ENCODE peak calls at places on chromosomes 7 and 10, in four cellular contexts. F, Z, P and H are unnamed samples.
A peak's percentile ranks its signal among the peaks of the same experiment; 100 is the strongest.

GRCh38 chr10:132306951-132307751 is 599 bp downstream of the STK32C start:
- DNase-seq in F (no peak), P (no peak), Z (peak; percentile 23), H (no peak)

GRCh38 chr7:154879629-154880028 is 123.3 kb downstream of the PAXIP1 start:
- DNase-seq in F (no peak), P (no peak), Z (no peak), H (no peak)

GRCh38 chr7:69935107-69935506 is 336.8 kb downstream of the AUTS2 start:
- DNase-seq in Z (no peak), P (no peak), F (no peak), H (no peak)

GRCh38 chr10:68526634-68527132 is 640 bp downstream of the SLC25A16 start:
- DNase-seq in P (no peak), Z (no peak), F (no peak), H (no peak)

GRCh38 chr10:13871087-13871486 is 284.3 kb downstream of the PRPF18 start:
- DNase-seq in Z (no peak), P (no peak), F (no peak), H (no peak)

GRCh38 chr10:132867801-132868644 is 74.3 kb downstream of the CFAP46 start:
- DNase-seq in F (no peak), Z (no peak), P (no peak), H (no peak)

GRCh38 chr7:138449580-138449979 is 10.5 kb upstream of the TRIM24 start:
- DNase-seq in Z (peak; percentile 21), P (no peak), F (no peak), H (no peak)

GRCh38 chr7:138665249-138665648 is 35.9 kb downstream of the SVOPL start:
- DNase-seq in P (no peak), F (no peak), Z (no peak), H (no peak)

GRCh38 chr7:129069021-129069420 is 14.1 kb upstream of the TNPO3 start:
- DNase-seq in F (no peak), Z (no peak), P (no peak), H (no peak)

GRCh38 chr7:130127404-130128395 is 57.4 kb downstream of the KLHDC10 start:
- DNase-seq in Z (no peak), F (no peak), P (no peak), H (no peak)

GRCh38 chr7:69656890-69657289 is 58.6 kb downstream of the AUTS2 start:
- DNase-seq in Z (no peak), F (no peak), P (no peak), H (no peak)

GRCh38 chr10:12299222-12299973 is 49.9 kb upstream of the CAMK1D start:
- DNase-seq in P (no peak), Z (no peak), F (no peak), H (no peak)

GRCh38 chr7:74256446-74257408 is 2.5 kb upstream of the RFC2 start:
- DNase-seq in F (no peak), P (no peak), Z (no peak), H (no peak)

GRCh38 chr7:110790992-110791391 is 299.9 kb upstream of the LRRN3 start:
- DNase-seq in P (no peak), F (no peak), Z (no peak), H (no peak)

GRCh38 chr7:45718464-45719330 is 144.5 kb downstream of the ADCY1 start:
- DNase-seq in P (no peak), Z (no peak), F (no peak), H (no peak)

GRCh38 chr7:70347880-70348279 is 749.6 kb downstream of the AUTS2 start:
- DNase-seq in F (peak; percentile 68), P (no peak), Z (no peak), H (no peak)

GRCh38 chr7:4110438-4110837 is 571.7 kb upstream of the FOXK1 start:
- DNase-seq in P (no peak), F (no peak), Z (no peak), H (no peak)

GRCh38 chr7:23696916-23697441 is 13.0 kb upstream of the STK31 start:
- DNase-seq in F (peak; percentile 46), P (peak; percentile 40), Z (peak; percentile 37), H (no peak)

GRCh38 chr10:117007080-117007479 is 2.1 kb upstream of the SHTN1 start:
- DNase-seq in Z (no peak), F (no peak), P (peak; percentile 43), H (peak; percentile 32)

GRCh38 chr10:47354162-47354561 is 6.0 kb downstream of the RBP3 start:
- DNase-seq in P (no peak), F (no peak), Z (no peak), H (no peak)

GRCh38 chr7:74254858-74255379 is 720 bp upstream of the RFC2 start:
- DNase-seq in F (no peak), Z (no peak), P (no peak), H (no peak)

GRCh38 chr7:149433124-149433523 is 27.7 kb downstream of the ZNF777 start:
- DNase-seq in Z (no peak), F (no peak), P (no peak), H (no peak)

GRCh38 chr7:149427893-149428292 is 33.0 kb downstream of the ZNF777 start:
- DNase-seq in Z (no peak), F (no peak), P (no peak), H (no peak)

GRCh38 chr7:149430197-149430596 is 30.7 kb downstream of the ZNF777 start:
- DNase-seq in Z (no peak), F (no peak), P (no peak), H (no peak)

GRCh38 chr7:149432121-149432691 is 28.7 kb downstream of the ZNF777 start:
- DNase-seq in Z (no peak), P (no peak), F (no peak), H (no peak)

GRCh38 chr7:149431486-149432120 is 29.3 kb downstream of the ZNF777 start:
- DNase-seq in P (no peak), Z (no peak), F (no peak), H (no peak)
- H3K4me3 ChIP-seq in P (no peak overlapping the region), Z (no peak overlapping the region), F (no peak overlapping the region), H (no peak overlapping the region)

GRCh38 chr10:102628451-102628911 is 15.8 kb upstream of the TRIM8 start:
- DNase-seq in Z (no peak), P (no peak), F (no peak), H (no peak)
- TF ChIP-seq CTCF in Z (no peak), P (peak; percentile 11), F (no peak), H (no peak)

GRCh38 chr10:61836233-61836887 is 65.1 kb upstream of the ARID5B start:
- DNase-seq in P (no peak), F (no peak), Z (no peak), H (no peak)

GRCh38 chr10:61835069-61835908 is 66.2 kb upstream of the ARID5B start:
- DNase-seq in P (peak; percentile 70), Z (no peak), F (peak; percentile 6), H (peak; percentile 64)

GRCh38 chr10:61837748-61838055 is 63.8 kb upstream of the ARID5B start:
- DNase-seq in P (no peak), Z (no peak), F (no peak), H (no peak)

GRCh38 chr10:61835909-61836232 is 65.6 kb upstream of the ARID5B start:
- DNase-seq in P (no peak), F (no peak), Z (no peak), H (peak; percentile 61)

DNA sequence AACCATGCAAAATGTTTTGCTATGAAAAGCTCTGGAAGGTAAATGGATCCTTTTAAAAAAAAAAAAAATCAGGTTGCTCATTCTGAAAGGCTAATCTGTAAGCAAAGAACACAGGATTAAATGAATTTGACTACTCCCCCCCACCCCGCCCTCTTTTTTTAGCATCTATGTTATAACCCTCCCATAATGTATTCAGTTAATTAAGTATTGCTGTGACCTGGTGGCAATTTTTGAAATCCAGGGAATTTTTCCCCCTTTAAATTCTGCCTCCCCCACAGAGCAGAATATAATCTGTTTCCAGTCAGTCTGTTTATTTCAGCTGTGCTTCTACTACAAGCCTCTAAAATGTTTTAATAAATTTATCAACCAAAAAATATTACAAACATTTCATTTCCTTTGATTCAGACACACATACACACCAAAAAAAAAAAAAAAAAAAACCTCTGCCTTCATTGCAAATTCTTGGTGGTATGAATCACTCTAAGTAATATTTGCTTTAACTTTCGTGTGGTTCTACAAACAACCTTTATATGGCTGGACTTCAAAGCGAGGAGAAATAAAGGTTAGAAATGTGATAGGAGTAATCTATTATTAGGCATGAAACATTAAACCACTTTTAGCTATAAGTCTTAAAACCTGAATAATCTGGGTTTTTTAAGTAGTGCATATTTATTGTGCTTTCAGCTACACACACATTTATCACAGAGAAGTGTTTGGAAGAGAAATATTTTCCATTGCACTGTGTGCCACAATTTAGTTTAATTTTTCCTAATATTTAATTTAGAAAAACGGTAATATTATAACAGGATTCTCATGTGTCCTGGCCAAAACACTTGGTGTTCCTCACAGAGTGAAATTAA is 64.4 kb upstream of the ARID5B start:
- DNase-seq in Z (no peak), P (peak; percentile 60), F (no peak), H (peak; percentile 56)
- H3K4me3 ChIP-seq in Z (no peak overlapping the region), P (no peak overlapping the region), F (no peak overlapping the region), H (peak overlapping the region; percentile 25)

GRCh38 chr10:52066383-52066782 is 247.7 kb upstream of the DKK1 start:
- DNase-seq in P (no peak), F (no peak), Z (no peak), H (no peak)
- TF ChIP-seq CTCF in P (no peak), F (no peak), Z (no peak), H (no peak)